ENCODE peak calls at places on chromosomes 1 and 21, in four cellular contexts. One of them, this sample, is unnamed. For H3K79me2, the result is how much of the 10 kb centered on the place peaks cover.

GRCh38 chr1:199404191-199404590 is 623.3 kb upstream of the NR5A2 start:
- DNase-seq in MM.1S: no peak
- DNase-seq in HCT116: no peak
- DNase-seq in SK-N-SH: no peak
- DNase-seq in this sample: no peak

GRCh38 chr1:211068976-211069375 is 65.0 kb downstream of the KCNH1 start:
- DNase-seq in MM.1S: no peak
- DNase-seq in HCT116: no peak
- DNase-seq in SK-N-SH: no peak
- DNase-seq in this sample: no peak

GRCh38 chr1:39196244-39197215 is 8.0 kb upstream of the MACF1 start:
- DNase-seq in MM.1S: peak
- DNase-seq in HCT116: no peak
- DNase-seq in SK-N-SH: peak
- DNase-seq in this sample: peak

GRCh38 chr1:207868769-207869721 is 41.9 kb downstream of the CD34 start:
- DNase-seq in MM.1S: peak
- DNase-seq in HCT116: peak
- DNase-seq in SK-N-SH: peak
- DNase-seq in this sample: peak

GRCh38 chr1:228394571-228395394 is 11.9 kb downstream of the TRIM11 start:
- DNase-seq in MM.1S: no peak
- DNase-seq in HCT116: no peak
- DNase-seq in SK-N-SH: no peak
- DNase-seq in this sample: no peak

GRCh38 chr1:103525114-103525606 is 339 bp upstream of the RNPC3 start:
- DNase-seq in MM.1S: peak
- DNase-seq in HCT116: no peak
- DNase-seq in SK-N-SH: peak
- DNase-seq in this sample: peak

GRCh38 chr1:76059461-76059860 is 15.1 kb upstream of the ST6GALNAC3 start:
- DNase-seq in MM.1S: no peak
- DNase-seq in HCT116: no peak
- DNase-seq in SK-N-SH: no peak
- DNase-seq in this sample: peak

GRCh38 chr21:36589352-36589971 is 109.5 kb upstream of the SIM2 start:
- DNase-seq in MM.1S: peak
- DNase-seq in HCT116: peak
- DNase-seq in SK-N-SH: peak
- DNase-seq in this sample: peak

GRCh38 chr21:15850645-15851044 is 120.9 kb downstream of the USP25 start:
- DNase-seq in MM.1S: no peak
- DNase-seq in HCT116: no peak
- DNase-seq in SK-N-SH: no peak
- DNase-seq in this sample: peak

GRCh38 chr1:198472123-198472522 is 68.4 kb downstream of the ATP6V1G3 start:
- DNase-seq in MM.1S: no peak
- DNase-seq in HCT116: no peak
- DNase-seq in SK-N-SH: no peak
- DNase-seq in this sample: no peak

GRCh38 chr1:48000883-48001282 is 3.7 kb upstream of the TRABD2B start:
- DNase-seq in MM.1S: no peak
- DNase-seq in HCT116: no peak
- DNase-seq in SK-N-SH: no peak
- DNase-seq in this sample: no peak

GRCh38 chr1:33460947-33461629 is 11.4 kb upstream of the ZSCAN20 start:
- DNase-seq in MM.1S: peak
- DNase-seq in HCT116: no peak
- DNase-seq in SK-N-SH: no peak
- DNase-seq in this sample: no peak

GRCh38 chr1:213864007-213864406 is 123.8 kb upstream of the PROX1 start:
- DNase-seq in MM.1S: no peak
- DNase-seq in HCT116: no peak
- DNase-seq in SK-N-SH: no peak
- DNase-seq in this sample: no peak

GRCh38 chr1:154351363-154352068 is 26.2 kb downstream of the ATP8B2 start:
- DNase-seq in MM.1S: peak
- DNase-seq in HCT116: no peak
- DNase-seq in SK-N-SH: no peak
- DNase-seq in this sample: no peak

GRCh38 chr1:217364220-217364619 is 266.7 kb downstream of the GPATCH2 start:
- DNase-seq in MM.1S: no peak
- DNase-seq in HCT116: no peak
- DNase-seq in SK-N-SH: no peak
- DNase-seq in this sample: no peak

GRCh38 chr21:27571706-27572105 is 604.8 kb upstream of the ADAMTS5 start:
- DNase-seq in MM.1S: no peak
- DNase-seq in HCT116: no peak
- DNase-seq in SK-N-SH: no peak
- DNase-seq in this sample: peak

GRCh38 chr1:41664861-41665640 is 180.6 kb upstream of the EDN2 start:
- DNase-seq in MM.1S: no peak
- DNase-seq in HCT116: peak
- DNase-seq in SK-N-SH: no peak
- DNase-seq in this sample: peak

GRCh38 chr21:40707271-40707670 is 139.7 kb downstream of the DSCAM start:
- DNase-seq in MM.1S: no peak
- DNase-seq in HCT116: no peak
- DNase-seq in SK-N-SH: no peak
- DNase-seq in this sample: no peak

GRCh38 chr1:30310966-30311742 is 412.2 kb downstream of the MATN1 start:
- DNase-seq in MM.1S: no peak
- DNase-seq in HCT116: no peak
- DNase-seq in SK-N-SH: no peak
- DNase-seq in this sample: no peak

GRCh38 chr1:33274446-33274845 is 18.2 kb downstream of the ZNF362 start:
- DNase-seq in MM.1S: no peak
- DNase-seq in HCT116: no peak
- DNase-seq in SK-N-SH: no peak
- DNase-seq in this sample: no peak

GRCh38 chr1:21254335-21254951 is 35.8 kb downstream of the ECE1 start:
- DNase-seq in MM.1S: no peak
- DNase-seq in HCT116: no peak
- DNase-seq in SK-N-SH: peak
- DNase-seq in this sample: no peak

GRCh38 chr21:37915941-37916794 is at the start of gene KCNJ6:
- DNase-seq in MM.1S: no peak
- DNase-seq in HCT116: no peak
- DNase-seq in SK-N-SH: peak
- DNase-seq in this sample: no peak

GRCh38 chr1:8024329-8024728 is 1.8 kb downstream of the ERRFI1 start:
- DNase-seq in MM.1S: no peak
- DNase-seq in HCT116: no peak
- DNase-seq in SK-N-SH: no peak
- DNase-seq in this sample: peak

GRCh38 chr21:27837933-27838332 is 871.0 kb upstream of the ADAMTS5 start:
- DNase-seq in MM.1S: no peak
- DNase-seq in HCT116: no peak
- DNase-seq in SK-N-SH: no peak
- DNase-seq in this sample: no peak

GRCh38 chr1:212608956-212609700 is 567 bp downstream of the ATF3 start:
- DNase-seq in MM.1S: peak
- DNase-seq in HCT116: no peak
- DNase-seq in SK-N-SH: peak
- DNase-seq in this sample: peak

GRCh38 chr1:89843279-89844121 is 22.7 kb downstream of the LRRC8D start:
- DNase-seq in MM.1S: peak
- DNase-seq in HCT116: no peak
- DNase-seq in SK-N-SH: peak
- DNase-seq in this sample: peak

GRCh38 chr1:89847191-89847729 is 26.4 kb downstream of the LRRC8D start:
- DNase-seq in MM.1S: no peak
- DNase-seq in HCT116: no peak
- DNase-seq in SK-N-SH: no peak
- DNase-seq in this sample: no peak

GRCh38 chr1:89844236-89844807 is 23.5 kb downstream of the LRRC8D start:
- DNase-seq in MM.1S: no peak
- DNase-seq in HCT116: no peak
- DNase-seq in SK-N-SH: no peak
- DNase-seq in this sample: peak

GRCh38 chr1:89842547-89843278 is 21.9 kb downstream of the LRRC8D start:
- DNase-seq in MM.1S: no peak
- DNase-seq in HCT116: no peak
- DNase-seq in SK-N-SH: peak
- DNase-seq in this sample: no peak

GRCh38 chr1:89844860-89845259 is 24.0 kb downstream of the LRRC8D start:
- DNase-seq in MM.1S: no peak
- DNase-seq in HCT116: no peak
- DNase-seq in SK-N-SH: no peak
- DNase-seq in this sample: no peak
- H3K4me3 ChIP-seq in MM.1S: no peak
- H3K4me3 ChIP-seq in HCT116: no peak
- H3K4me3 ChIP-seq in SK-N-SH: no peak
- H3K4me3 ChIP-seq in this sample: peak

DNA sequence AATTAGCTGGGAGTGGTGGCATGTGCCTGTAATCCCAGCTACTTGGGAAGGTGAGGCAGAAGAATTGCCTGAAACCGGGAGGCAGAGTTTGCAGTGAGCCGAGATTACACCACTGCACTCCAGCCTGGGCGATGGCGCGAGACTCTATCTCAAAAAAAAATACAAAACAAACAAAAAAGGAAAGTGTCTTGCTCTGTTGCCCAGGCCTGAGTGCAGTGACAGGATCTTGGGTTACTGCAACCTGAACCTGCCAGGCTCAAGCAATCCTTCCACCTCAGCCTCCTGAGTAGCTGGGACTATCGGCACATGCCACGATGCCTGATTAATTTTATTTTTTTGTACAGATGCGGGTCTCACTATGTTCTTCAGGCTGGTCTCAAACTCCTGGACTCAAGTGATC is 33.3 kb downstream of the DEGS1 start:
- DNase-seq in MM.1S: no peak
- DNase-seq in HCT116: no peak
- DNase-seq in SK-N-SH: no peak
- DNase-seq in this sample: no peak
- TF ChIP-seq EZH2phosphoT487 in MM.1S: no peak
- TF ChIP-seq EZH2phosphoT487 in HCT116: no peak
- TF ChIP-seq EZH2phosphoT487 in SK-N-SH: no peak
- TF ChIP-seq EZH2phosphoT487 in this sample: no peak

GRCh38 chr1:230188826-230189225 is 121.8 kb downstream of the GALNT2 start:
- DNase-seq in MM.1S: no peak
- DNase-seq in HCT116: no peak
- DNase-seq in SK-N-SH: no peak
- DNase-seq in this sample: no peak

GRCh38 chr1:230194525-230194924 is 127.5 kb downstream of the GALNT2 start:
- DNase-seq in MM.1S: no peak
- DNase-seq in HCT116: no peak
- DNase-seq in SK-N-SH: peak
- DNase-seq in this sample: no peak

GRCh38 chr1:230189276-230190183 is 122.5 kb downstream of the GALNT2 start:
- DNase-seq in MM.1S: no peak
- DNase-seq in HCT116: no peak
- DNase-seq in SK-N-SH: no peak
- DNase-seq in this sample: no peak

GRCh38 chr1:230191839-230192238 is 124.8 kb downstream of the GALNT2 start:
- DNase-seq in MM.1S: no peak
- DNase-seq in HCT116: no peak
- DNase-seq in SK-N-SH: no peak
- DNase-seq in this sample: no peak

DNA sequence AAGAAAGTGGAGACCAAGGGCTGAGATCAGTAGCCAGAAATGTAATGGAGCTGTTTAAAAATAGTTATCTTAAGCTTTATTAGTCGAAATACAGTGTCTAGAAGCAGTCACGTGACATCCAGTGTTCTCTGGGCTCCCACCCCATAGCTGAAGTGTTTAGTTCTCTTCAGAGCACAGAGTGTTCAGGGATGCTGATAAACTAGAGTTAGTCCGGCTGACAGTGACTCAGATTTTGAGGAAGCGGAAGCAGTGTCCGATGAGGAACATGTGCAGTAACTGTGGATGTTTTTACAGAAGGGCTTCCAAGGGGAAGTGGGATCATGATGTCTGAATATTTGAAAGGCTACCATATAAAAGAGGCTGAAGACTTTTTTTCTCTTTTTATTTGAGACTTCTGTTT is 124.0 kb downstream of the GALNT2 start:
- DNase-seq in MM.1S: no peak
- DNase-seq in HCT116: no peak
- DNase-seq in SK-N-SH: no peak
- DNase-seq in this sample: no peak
- H3K79me2 ChIP-seq in MM.1S: half or more
- H3K79me2 ChIP-seq in HCT116: under half
- H3K79me2 ChIP-seq in SK-N-SH: under half
- H3K79me2 ChIP-seq in this sample: half or more

DNA sequence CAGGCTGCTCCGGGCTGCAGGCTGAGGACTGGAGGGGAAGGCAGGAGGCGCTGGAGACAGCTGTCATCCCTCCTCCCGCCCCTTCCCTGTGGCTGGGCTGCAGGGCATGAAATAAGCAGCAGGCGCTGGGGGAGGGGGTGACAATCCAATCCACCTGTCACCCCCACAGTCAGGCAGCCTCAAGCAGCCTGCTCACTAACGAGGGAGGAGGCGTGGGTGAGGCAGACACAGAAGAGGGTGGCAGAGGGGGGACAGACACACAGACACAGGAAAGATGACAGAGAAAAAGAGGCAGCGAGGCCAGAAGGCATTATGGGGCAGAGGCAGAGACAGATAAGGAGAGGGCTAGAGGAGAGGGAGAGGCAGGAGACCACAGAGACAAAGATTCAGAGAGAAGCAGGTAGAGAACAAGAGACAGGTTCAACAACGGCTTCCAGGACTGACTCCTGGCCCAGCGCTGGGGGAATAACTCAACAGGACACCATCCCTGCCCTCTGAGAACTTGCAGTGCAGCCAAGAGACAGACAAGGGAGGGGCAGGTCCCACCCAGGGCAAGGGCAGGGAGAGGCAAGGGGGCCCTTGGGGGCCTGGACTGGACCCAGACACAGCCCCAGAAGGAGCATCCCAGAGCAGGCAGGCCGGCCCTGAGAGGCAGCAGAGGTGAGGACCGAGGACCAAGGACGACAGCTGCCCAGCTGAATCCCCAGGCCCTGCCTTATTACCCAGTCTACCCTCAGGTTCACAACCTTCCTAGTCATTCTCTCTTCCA is 11.2 kb downstream of the MEF2D start:
- DNase-seq in MM.1S: peak
- DNase-seq in HCT116: no peak
- DNase-seq in SK-N-SH: peak
- DNase-seq in this sample: no peak
- H3K4me3 ChIP-seq in MM.1S: peak
- H3K4me3 ChIP-seq in HCT116: no peak
- H3K4me3 ChIP-seq in SK-N-SH: no peak
- H3K4me3 ChIP-seq in this sample: no peak

This sample was measured in PC-3.